ENCODE peak calls at places on chromosomes 7 and 10, in eight cellular contexts. X, Z, T, O, D, C, W and A are unnamed samples.

GRCh38 chr7:90574136-90574819 is 21.8 kb upstream of the CDK14 start:
- DNase-seq in X (no peak), Z (no peak), T (no peak), O (no peak), D (no peak), C (no peak), W (no peak), A (no peak)

GRCh38 chr10:62071846-62072281 is 170.4 kb downstream of the ARID5B start:
- DNase-seq in X (no peak), Z (no peak), T (no peak), O (no peak), D (no peak), C (no peak), W (no peak), A (no peak)

GRCh38 chr10:53664620-53665019 is 892.0 kb upstream of the MBL2 start:
- DNase-seq in X (no peak), Z (peak; percentile 65), T (no peak), O (no peak), D (no peak), C (no peak), W (no peak), A (no peak)

GRCh38 chr7:130419652-130420051 is 21.2 kb downstream of the CEP41 start:
- DNase-seq in X (no peak), Z (no peak), T (no peak), O (no peak), D (no peak), C (no peak), W (no peak), A (no peak)

GRCh38 chr10:125591846-125592245 is 91.1 kb downstream of the TEX36 start:
- DNase-seq in X (no peak), Z (no peak), T (no peak), O (no peak), D (no peak), C (no peak), W (no peak), A (no peak)

GRCh38 chr10:119768455-119769094 is 42.7 kb downstream of the INPP5F start:
- DNase-seq in X (no peak), Z (no peak), T (no peak), O (no peak), D (no peak), C (no peak), W (no peak), A (no peak)

GRCh38 chr7:156067156-156067555 is 254.9 kb upstream of the SHH start:
- DNase-seq in X (no peak), Z (no peak), T (no peak), O (no peak), D (no peak), C (no peak), W (no peak), A (no peak)

GRCh38 chr10:8054498-8055407 is at the start of gene GATA3:
- DNase-seq in X (no peak), Z (peak; percentile 57), T (no peak), O (no peak), D (peak; percentile 75), C (no peak), W (peak; percentile 92), A (no peak)

GRCh38 chr10:8114741-8115340 is 60.4 kb downstream of the GATA3 start:
- DNase-seq in X (no peak), Z (no peak), T (no peak), O (no peak), D (no peak), C (no peak), W (no peak), A (no peak)

GRCh38 chr10:63710703-63711102 is 189.5 kb downstream of the REEP3 start:
- DNase-seq in X (no peak), Z (no peak), T (no peak), O (no peak), D (no peak), C (no peak), W (no peak), A (no peak)

GRCh38 chr10:100175873-100176272 is 10.0 kb downstream of the ERLIN1 start:
- DNase-seq in X (no peak), Z (no peak), T (no peak), O (no peak), D (no peak), C (no peak), W (no peak), A (no peak)

GRCh38 chr7:21946228-21946709 is 570 bp upstream of the CDCA7L start:
- DNase-seq in X (no peak), Z (no peak), T (peak; percentile 58), O (no peak), D (no peak), C (no peak), W (no peak), A (no peak)

GRCh38 chr10:82319046-82319445 is 444.1 kb downstream of the NRG3 start:
- DNase-seq in X (no peak), Z (no peak), T (no peak), O (no peak), D (no peak), C (no peak), W (no peak), A (no peak)

GRCh38 chr10:58328233-58328632 is 6.6 kb upstream of the UBE2D1 start:
- DNase-seq in X (no peak), Z (no peak), T (no peak), O (no peak), D (no peak), C (no peak), W (no peak), A (no peak)

GRCh38 chr10:62860946-62861345 is 44.8 kb upstream of the EGR2 start:
- DNase-seq in X (no peak), Z (no peak), T (no peak), O (no peak), D (no peak), C (no peak), W (no peak), A (no peak)

GRCh38 chr10:6977641-6978627 is 397.9 kb upstream of the PRKCQ start:
- DNase-seq in X (no peak), Z (no peak), T (no peak), O (no peak), D (no peak), C (no peak), W (no peak), A (peak; percentile 42)

GRCh38 chr10:114519756-114520288 is 115.5 kb upstream of the AFAP1L2 start:
- DNase-seq in X (no peak), Z (peak; percentile 37), T (no peak), O (no peak), D (no peak), C (no peak), W (no peak), A (no peak)

GRCh38 chr10:114517681-114518250 is 113.5 kb upstream of the AFAP1L2 start:
- DNase-seq in X (no peak), Z (no peak), T (no peak), O (no peak), D (no peak), C (no peak), W (no peak), A (no peak)

GRCh38 chr10:114520453-114520852 is 116.2 kb upstream of the AFAP1L2 start:
- DNase-seq in X (no peak), Z (no peak), T (no peak), O (peak; percentile 73), D (no peak), C (peak; percentile 82), W (no peak), A (no peak)

GRCh38 chr10:114519306-114519669 is 115.0 kb upstream of the AFAP1L2 start:
- DNase-seq in X (no peak), Z (peak; percentile 90), T (no peak), O (peak; percentile 35), D (no peak), C (peak; percentile 33), W (no peak), A (no peak)

GRCh38 chr10:114518401-114519305 is 114.4 kb upstream of the AFAP1L2 start:
- DNase-seq in X (no peak), Z (no peak), T (no peak), O (no peak), D (no peak), C (peak; percentile 73), W (no peak), A (no peak)
- H3K4me3 ChIP-seq in X (no peak overlapping the region), Z (no peak overlapping the region), T (no peak overlapping the region), O (peak overlapping the region; percentile 0), D (no peak overlapping the region), C (no peak overlapping the region), W (no peak overlapping the region), A (no peak overlapping the region)

DNA sequence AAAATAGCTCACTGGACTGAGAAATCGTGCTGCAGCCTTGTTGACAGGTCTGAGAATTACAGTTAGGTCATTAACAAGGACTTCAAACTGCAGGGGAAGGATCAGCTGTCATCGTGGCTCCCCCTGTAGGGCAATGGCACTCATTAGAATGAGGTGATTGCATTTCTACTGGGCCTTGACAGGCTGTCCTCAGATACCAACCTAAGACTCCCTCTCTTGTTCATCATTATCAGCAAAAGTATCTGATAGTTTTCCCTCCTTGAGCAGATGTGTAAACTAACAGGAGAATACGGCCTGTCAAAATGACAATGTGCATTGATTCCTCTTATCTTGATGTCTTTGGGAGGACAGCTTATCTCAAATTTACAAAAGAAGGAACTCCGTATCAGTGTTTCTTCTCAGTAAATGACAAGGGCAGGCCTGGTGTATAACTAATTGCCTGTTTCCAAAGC is 648.5 kb upstream of the LRRN3 start:
- DNase-seq in X (no peak), Z (no peak), T (no peak), O (peak; percentile 51), D (peak; percentile 66), C (peak; percentile 24), W (no peak), A (no peak)
- TF ChIP-seq POLR2AphosphoS5 in X (no peak), Z (no peak), T (no peak), O (no peak), D (no peak), C (no peak), W (no peak), A (no peak)

GRCh38 chr7:6709808-6710207 is 3.1 kb upstream of the ZNF12 start:
- DNase-seq in X (no peak), Z (no peak), T (no peak), O (peak; percentile 34), D (no peak), C (no peak), W (no peak), A (no peak)

GRCh38 chr7:6706666-6707407 is at the start of gene ZNF12:
- DNase-seq in X (peak; percentile 87), Z (peak; percentile 98), T (peak; percentile 39), O (peak; percentile 80), D (peak; percentile 97), C (peak; percentile 86), W (peak; percentile 98), A (peak; percentile 99)

GRCh38 chr7:6705959-6706665 is 635 bp downstream of the ZNF12 start:
- DNase-seq in X (no peak), Z (peak; percentile 16), T (no peak), O (no peak), D (no peak), C (no peak), W (peak; percentile 91), A (no peak)

DNA sequence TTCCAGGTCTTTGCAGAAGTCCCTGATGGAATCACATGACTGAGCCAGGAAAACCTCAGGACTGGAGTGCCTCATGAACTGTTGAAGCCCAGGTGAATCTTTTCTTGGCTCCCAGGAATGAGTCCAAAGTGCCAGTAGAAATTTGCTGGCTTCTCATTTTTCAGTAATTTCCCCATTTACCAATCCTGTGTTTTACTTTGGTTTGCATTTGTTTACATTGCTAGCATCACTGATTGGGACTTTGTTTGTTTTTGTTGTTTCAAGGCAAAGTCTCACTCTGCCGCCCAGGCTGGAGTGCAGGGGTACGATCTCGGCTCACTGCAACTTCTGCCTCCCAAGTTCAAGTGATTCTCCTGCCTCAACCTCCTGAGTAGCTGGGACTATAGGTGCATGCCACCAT is 1.6 kb upstream of the ZNF12 start:
- DNase-seq in X (no peak), Z (no peak), T (no peak), O (no peak), D (no peak), C (no peak), W (no peak), A (no peak)
- H3K9me3 ChIP-seq in X (peaks cover 15% of the 10 kb centered on the region), Z (no peaks in the 10 kb centered on the region), T (peaks cover 15% of the 10 kb centered on the region), O (no peaks in the 10 kb centered on the region), D (peaks cover 5% of the 10 kb centered on the region), C (peaks cover 36% of the 10 kb centered on the region), W (no peaks in the 10 kb centered on the region), A (no peaks in the 10 kb centered on the region)

GRCh38 chr10:124417846-124418725 is 637 bp downstream of the OAT start:
- DNase-seq in X (no peak), Z (peak; percentile 52), T (no peak), O (no peak), D (peak; percentile 77), C (no peak), W (peak; percentile 93), A (no peak)
- H3K4me3 ChIP-seq in X (peak overlapping the region; percentile 69), Z (peak overlapping the region; percentile 90), T (peak overlapping the region; percentile 72), O (peak overlapping the region; percentile 74), D (peak overlapping the region; percentile 63), C (peak overlapping the region; percentile 79), W (peak overlapping the region; percentile 92), A (peak overlapping the region; percentile 93)